ENCODE peak calls at places on chromosomes 11 and 22, in eight cellular contexts. Y, I, U, E, X, T, F and N are unnamed samples.
A peak's percentile ranks its signal among the peaks of the same experiment; 100 is the strongest.

GRCh38 chr11:82701847-82702520 is 31.7 kb downstream of the FAM181B start:
- DNase-seq in Y (no peak), I (peak; percentile 41), U (no peak), E (peak; percentile 41), X (peak; percentile 41), T (no peak), F (no peak), N (no peak)

GRCh38 chr22:37425800-37426531 is 1.3 kb downstream of the ELFN2 start:
- DNase-seq in Y (no peak), I (no peak), U (no peak), E (peak; percentile 45), X (peak; percentile 26), T (no peak), F (no peak), N (no peak)

GRCh38 chr11:115944596-115944995 is 440.4 kb upstream of the CADM1 start:
- DNase-seq in Y (no peak), I (no peak), U (no peak), E (no peak), X (no peak), T (no peak), F (no peak), N (no peak)

GRCh38 chr11:126500981-126501380 is 145.5 kb downstream of the ST3GAL4 start:
- DNase-seq in Y (no peak), I (no peak), U (no peak), E (no peak), X (peak; percentile 2), T (no peak), F (no peak), N (no peak)

GRCh38 chr11:2700415-2701211 is 819 bp upstream of the KCNQ1OT1 start:
- DNase-seq in Y (peak; percentile 75), I (no peak), U (peak; percentile 83), E (peak; percentile 74), X (peak; percentile 78), T (peak; percentile 72), F (peak; percentile 82), N (no peak)

GRCh38 chr11:123063396-123064267 is 1.7 kb upstream of the HSPA8 start:
- DNase-seq in Y (no peak), I (peak; percentile 53), U (no peak), E (peak; percentile 69), X (peak; percentile 60), T (peak; percentile 41), F (peak; percentile 33), N (no peak)

GRCh38 chr11:131899954-131900580 is 529.7 kb downstream of the NTM start:
- DNase-seq in Y (no peak), I (no peak), U (no peak), E (no peak), X (no peak), T (no peak), F (no peak), N (no peak)

GRCh38 chr11:7577226-7577882 is 63.6 kb downstream of the PPFIBP2 start:
- DNase-seq in Y (peak; percentile 36), I (no peak), U (no peak), E (no peak), X (no peak), T (no peak), F (no peak), N (no peak)

GRCh38 chr22:31141551-31141950 is 1.2 kb upstream of the PLA2G3 start:
- DNase-seq in Y (no peak), I (no peak), U (no peak), E (no peak), X (no peak), T (no peak), F (no peak), N (no peak)

GRCh38 chr22:40519284-40519947 is 117.1 kb downstream of the MRTFA start:
- DNase-seq in Y (no peak), I (no peak), U (no peak), E (no peak), X (no peak), T (no peak), F (no peak), N (no peak)

GRCh38 chr11:111819161-111820058 is 52.0 kb downstream of the ALG9 start:
- DNase-seq in Y (no peak), I (peak; percentile 65), U (no peak), E (no peak), X (peak; percentile 60), T (no peak), F (no peak), N (peak; percentile 94)

DNA sequence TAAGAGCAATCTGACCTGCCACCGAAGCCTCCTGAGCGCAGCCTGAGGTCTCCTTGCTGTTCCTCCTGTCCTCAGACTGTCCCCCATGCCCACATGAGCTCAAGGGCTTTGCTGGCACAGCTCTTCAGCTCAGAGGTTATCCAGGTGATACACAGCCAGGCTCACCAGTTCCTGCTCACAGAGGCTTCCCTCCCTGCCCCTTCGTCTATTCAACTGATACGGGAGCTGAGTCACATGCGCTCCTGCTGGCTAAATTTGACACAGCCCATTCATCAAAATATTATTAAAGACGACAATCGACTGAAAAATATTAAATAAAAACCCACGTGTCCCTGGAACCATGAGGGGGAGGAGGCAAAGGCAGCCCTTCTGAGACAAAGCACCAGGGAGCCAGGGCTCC is 40.7 kb downstream of the DUSP8 start:
- DNase-seq in Y (no peak), I (no peak), U (no peak), E (no peak), X (no peak), T (no peak), F (no peak), N (no peak)
- TF ChIP-seq CTCF in Y (no peak), I (no peak), U (no peak), E (no peak), X (no peak), T (no peak), F (no peak), N (no peak)

DNA sequence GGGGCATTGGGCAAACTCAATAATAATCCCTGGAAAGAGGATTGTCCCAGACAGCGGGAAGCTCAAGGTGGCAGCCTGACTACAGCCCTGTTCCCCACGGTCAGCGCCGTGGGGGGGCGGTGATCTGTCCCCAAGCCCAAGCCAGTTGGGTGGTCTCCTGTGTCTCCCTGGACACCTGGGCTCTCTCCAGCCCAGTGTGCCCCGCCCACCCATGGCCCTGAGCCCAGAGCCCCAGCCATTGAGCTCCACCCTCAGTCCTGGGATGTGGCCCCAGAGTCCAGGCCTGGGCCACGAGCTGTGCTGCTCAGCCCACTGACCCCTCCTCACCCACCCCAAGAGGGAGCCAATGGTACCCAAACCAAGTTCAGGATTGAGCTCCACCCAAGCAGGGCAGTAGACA is 27.9 kb upstream of the PDE2A start:
- DNase-seq in Y (no peak), I (no peak), U (no peak), E (no peak), X (no peak), T (no peak), F (no peak), N (no peak)
- H3K36me3 ChIP-seq in Y (peaks cover 89% of the 10 kb centered on the region), I (peaks cover 59% of the 10 kb centered on the region), U (peaks cover 99% of the 10 kb centered on the region), E (peaks cover 74% of the 10 kb centered on the region), X (no peaks in the 10 kb centered on the region), T (peaks cover 3% of the 10 kb centered on the region), F (peaks cover 9% of the 10 kb centered on the region), N (peaks cover 45% of the 10 kb centered on the region)

GRCh38 chr11:34585870-34586654 is 34.8 kb upstream of the EHF start:
- DNase-seq in Y (no peak), I (peak; percentile 28), U (no peak), E (peak; percentile 33), X (no peak), T (no peak), F (no peak), N (no peak)

GRCh38 chr11:34586655-34587281 is 34.1 kb upstream of the EHF start:
- DNase-seq in Y (no peak), I (no peak), U (no peak), E (no peak), X (no peak), T (no peak), F (no peak), N (no peak)

GRCh38 chr11:34588701-34589100 is 32.2 kb upstream of the EHF start:
- DNase-seq in Y (no peak), I (no peak), U (no peak), E (no peak), X (no peak), T (no peak), F (no peak), N (no peak)

GRCh38 chr11:34588023-34588422 is 32.9 kb upstream of the EHF start:
- DNase-seq in Y (no peak), I (no peak), U (no peak), E (no peak), X (no peak), T (no peak), F (no peak), N (no peak)

DNA sequence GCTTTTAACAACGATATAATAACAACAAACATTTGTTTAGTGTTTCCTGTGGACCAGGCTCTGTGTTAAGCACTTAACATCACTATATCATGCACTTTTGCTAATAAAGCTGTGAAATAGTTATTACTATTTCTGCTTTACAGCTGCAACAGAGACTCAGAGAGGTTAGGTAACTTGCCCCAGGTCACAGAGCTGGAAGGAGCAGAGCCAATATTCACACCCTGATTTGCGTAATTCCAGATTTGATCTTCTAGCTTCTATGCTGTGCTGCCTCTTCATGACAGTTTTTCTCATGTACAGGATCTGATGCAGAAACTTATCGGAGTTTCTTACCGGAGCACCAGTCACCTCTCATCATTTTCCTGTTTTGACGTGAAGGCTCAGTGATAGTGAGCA is 33.6 kb upstream of the EHF start:
- DNase-seq in Y (no peak), I (no peak), U (no peak), E (no peak), X (no peak), T (no peak), F (no peak), N (no peak)
- H3K4me3 ChIP-seq in Y (no peak overlapping the region), I (no peak overlapping the region), U (no peak overlapping the region), E (no peak overlapping the region), X (no peak overlapping the region), T (no peak overlapping the region), F (no peak overlapping the region), N (no peak overlapping the region)

GRCh38 chr22:39349967-39350802 is at the start of gene SYNGR1:
- DNase-seq in Y (peak; percentile 34), I (no peak), U (peak; percentile 51), E (peak; percentile 18), X (peak; percentile 46), T (no peak), F (no peak), N (no peak)
- TF ChIP-seq CTCF in Y (no peak), I (peak; percentile 4), U (no peak), E (no peak), X (peak; percentile 6), T (no peak), F (no peak), N (no peak)

DNA sequence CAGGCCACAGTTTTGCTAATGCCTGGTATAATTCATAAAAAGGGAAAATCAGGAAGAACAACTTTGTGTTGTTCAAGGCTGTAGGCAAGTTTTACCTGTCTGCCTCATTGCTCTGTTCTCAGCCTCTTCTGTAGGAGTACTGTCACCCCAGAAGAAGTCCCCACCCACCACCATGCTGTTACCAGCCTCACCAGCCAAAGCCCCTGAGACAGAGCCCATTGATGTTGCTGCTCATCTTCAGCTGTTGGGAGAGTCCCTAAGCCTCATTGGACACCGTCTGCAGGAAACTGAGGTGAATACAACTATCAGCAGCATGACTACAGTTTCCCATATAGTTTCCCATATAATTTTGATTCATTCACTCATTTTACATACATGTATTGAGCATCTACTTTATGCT is 11.6 kb upstream of the TOM1 start:
- DNase-seq in Y (no peak), I (no peak), U (no peak), E (no peak), X (no peak), T (no peak), F (no peak), N (no peak)
- H3K36me3 ChIP-seq in Y (peaks cover 100% of the 10 kb centered on the region), I (peaks cover 56% of the 10 kb centered on the region), U (peaks cover 95% of the 10 kb centered on the region), E (peaks cover 93% of the 10 kb centered on the region), X (peaks cover 4% of the 10 kb centered on the region), T (peaks cover 34% of the 10 kb centered on the region), F (peaks cover 4% of the 10 kb centered on the region), N (peaks cover 15% of the 10 kb centered on the region)